ENCODE peak calls at places on chromosomes 6 and 20, in eight cellular contexts. H is H54; I is kidney glomerular epithelial cell; F is bronchial epithelial cell; U is naive thymus-derived CD8-positive, alpha-beta T cell; D is fibroblast of lung; G is spleen; Y is NCI-H2029 treated with DMSO at 0.1 percent for 48 hours. O is an unnamed sample.

GRCh38 chr6:4606016-4606415 is 170.2 kb upstream of the CDYL start:
- DNase-seq in F (no peak), D (no peak), U (no peak), H (no peak), I (no peak), Y (no peak), G (no peak), O (no peak)

GRCh38 chr6:98137391-98137790 is 697.0 kb upstream of the POU3F2 start:
- DNase-seq in D (no peak), Y (no peak), H (no peak), I (no peak), F (no peak), G (no peak), U (no peak), O (no peak)

GRCh38 chr6:107532707-107533106 is 42.8 kb downstream of the SOBP start:
- DNase-seq in H (no peak), F (no peak), G (no peak), I (no peak), D (no peak), U (no peak), Y (no peak), O (no peak)

GRCh38 chr6:125974214-125974866 is 12.0 kb upstream of the TRMT11 start:
- DNase-seq in D (peak; percentile 81), G (no peak), F (peak; percentile 59), I (peak; percentile 65), H (no peak), U (peak; percentile 47), Y (peak; percentile 90), O (no peak)

GRCh38 chr6:63813531-63813930 is 177.9 kb downstream of the PHF3 start:
- DNase-seq in I (no peak), G (no peak), D (no peak), H (no peak), U (no peak), Y (no peak), F (no peak), O (no peak)

GRCh38 chr20:6866741-6867140 is 99.3 kb downstream of the BMP2 start:
- DNase-seq in D (no peak), H (no peak), F (no peak), U (no peak), I (peak; percentile 84), G (no peak), Y (no peak), O (no peak)

GRCh38 chr6:24930386-24930785 is 5.4 kb downstream of the RIPOR2 start:
- DNase-seq in G (no peak), D (peak; percentile 90), Y (no peak), U (no peak), H (no peak), F (no peak), I (peak; percentile 24), O (peak; percentile 49)

GRCh38 chr6:136113736-136114173 is 136.4 kb downstream of the MTFR2 start:
- DNase-seq in U (peak; percentile 1), D (peak; percentile 75), I (peak; percentile 58), F (peak; percentile 86), G (no peak), Y (peak; percentile 30), H (peak; percentile 2), O (peak; percentile 22)

GRCh38 chr20:33812673-33813462 is 1.7 kb downstream of the CHMP4B start:
- DNase-seq in G (no peak), F (peak; percentile 32), D (no peak), I (no peak), Y (peak; percentile 31), H (no peak), U (no peak), O (no peak)

GRCh38 chr6:146361367-146361924 is 182.2 kb upstream of the RAB32 start:
- DNase-seq in Y (no peak), I (no peak), U (no peak), D (peak; percentile 38), H (no peak), G (no peak), F (peak; percentile 54), O (no peak)

GRCh38 chr6:136791296-136792065 is 796 bp downstream of the MAP3K5 start:
- DNase-seq in I (peak; percentile 63), F (peak; percentile 44), G (peak; percentile 94), U (peak; percentile 45), Y (no peak), H (no peak), D (peak; percentile 75), O (no peak)